ENCODE peak calls at places on chromosomes 6 and 20, in ten cellular contexts. N, E, B, A, G, D, Q, Y, I and Z are unnamed samples.

GRCh38 chr20:38129248-38129865 is 35.7 kb downstream of the TGM2 start:
- DNase-seq in N (no peak), E (no peak), B (no peak), A (no peak), G (no peak), D (no peak), Q (no peak), Y (no peak), I (no peak), Z (no peak)

GRCh38 chr20:4195499-4195898 is 180.1 kb upstream of the RNF24 start:
- DNase-seq in N (no peak), E (no peak), B (peak; percentile 20), A (peak; percentile 22), G (peak; percentile 20), D (peak; percentile 32), Q (no peak), Y (no peak), I (no peak), Z (no peak)

GRCh38 chr20:20085071-20085470 is 32.7 kb downstream of the CFAP61 start:
- DNase-seq in N (no peak), E (no peak), B (no peak), A (no peak), G (no peak), D (no peak), Q (peak; percentile 77), Y (no peak), I (no peak), Z (no peak)

GRCh38 chr20:62719250-62719945 is 10.8 kb downstream of the NTSR1 start:
- DNase-seq in N (no peak), E (no peak), B (no peak), A (no peak), G (no peak), D (no peak), Q (no peak), Y (no peak), I (no peak), Z (no peak)

GRCh38 chr20:33852971-33853813 is 42.0 kb downstream of the CHMP4B start:
- DNase-seq in N (no peak), E (no peak), B (no peak), A (no peak), G (no peak), D (no peak), Q (no peak), Y (no peak), I (no peak), Z (no peak)

GRCh38 chr6:104929348-104929747 is 27.6 kb upstream of the LIN28B start:
- DNase-seq in N (no peak), E (no peak), B (no peak), A (no peak), G (no peak), D (no peak), Q (no peak), Y (no peak), I (no peak), Z (no peak)

GRCh38 chr20:53984781-53985518 is 85.4 kb downstream of the BCAS1 start:
- DNase-seq in N (no peak), E (no peak), B (no peak), A (no peak), G (no peak), D (no peak), Q (no peak), Y (no peak), I (no peak), Z (no peak)

GRCh38 chr6:42165016-42165415 is 8.1 kb upstream of the GUCA1A start:
- DNase-seq in N (no peak), E (no peak), B (no peak), A (peak; percentile 32), G (no peak), D (no peak), Q (no peak), Y (no peak), I (no peak), Z (no peak)

GRCh38 chr20:48190757-48191156 is 405.5 kb upstream of the SULF2 start:
- DNase-seq in N (no peak), E (no peak), B (no peak), A (no peak), G (no peak), D (no peak), Q (no peak), Y (no peak), I (no peak), Z (no peak)

GRCh38 chr6:157635388-157636244 is 187.4 kb upstream of the SNX9 start:
- DNase-seq in N (no peak), E (no peak), B (no peak), A (no peak), G (no peak), D (no peak), Q (no peak), Y (no peak), I (no peak), Z (no peak)

GRCh38 chr6:5279891-5280338 is 18.6 kb downstream of the FARS2 start:
- DNase-seq in N (no peak), E (no peak), B (no peak), A (no peak), G (no peak), D (no peak), Q (no peak), Y (no peak), I (no peak), Z (no peak)

GRCh38 chr6:24284006-24284405 is 73.9 kb downstream of the DCDC2 start:
- DNase-seq in N (no peak), E (no peak), B (peak; percentile 58), A (no peak), G (no peak), D (no peak), Q (no peak), Y (no peak), I (no peak), Z (no peak)

GRCh38 chr20:11001767-11002540 is 328.2 kb upstream of the JAG1 start:
- DNase-seq in N (no peak), E (peak; percentile 85), B (no peak), A (peak; percentile 95), G (no peak), D (no peak), Q (no peak), Y (no peak), I (no peak), Z (no peak)

GRCh38 chr6:14865609-14866100 is 380.2 kb upstream of the JARID2 start:
- DNase-seq in N (no peak), E (no peak), B (no peak), A (peak; percentile 36), G (no peak), D (no peak), Q (no peak), Y (no peak), I (no peak), Z (no peak)

GRCh38 chr6:145372671-145373123 is 362.6 kb downstream of the EPM2A start:
- DNase-seq in N (no peak), E (peak; percentile 24), B (no peak), A (peak; percentile 68), G (no peak), D (no peak), Q (peak; percentile 27), Y (no peak), I (no peak), Z (no peak)

GRCh38 chr20:34654207-34654744 is 22.6 kb downstream of the PIGU start:
- DNase-seq in N (no peak), E (no peak), B (no peak), A (no peak), G (no peak), D (no peak), Q (no peak), Y (no peak), I (no peak), Z (no peak)

GRCh38 chr6:2891768-2892170 is 11.3 kb downstream of the SERPINB9 start:
- DNase-seq in N (peak; percentile 50), E (peak; percentile 53), B (no peak), A (no peak), G (no peak), D (no peak), Q (no peak), Y (no peak), I (no peak), Z (no peak)

GRCh38 chr20:63521602-63522001 is 1.0 kb downstream of the PPDPF start:
- DNase-seq in N (no peak), E (no peak), B (no peak), A (no peak), G (no peak), D (no peak), Q (no peak), Y (no peak), I (peak; percentile 26), Z (no peak)

GRCh38 chr20:38271609-38272120 is 11.1 kb upstream of the KIAA1755 start:
- DNase-seq in N (no peak), E (no peak), B (no peak), A (peak; percentile 75), G (no peak), D (no peak), Q (no peak), Y (no peak), I (no peak), Z (no peak)

GRCh38 chr6:83758533-83758932 is 49.6 kb upstream of the SNAP91 start:
- DNase-seq in N (no peak), E (no peak), B (no peak), A (no peak), G (no peak), D (no peak), Q (no peak), Y (no peak), I (no peak), Z (no peak)

GRCh38 chr6:5084192-5084786 is 852 bp upstream of the PPP1R3G start:
- DNase-seq in N (no peak), E (no peak), B (no peak), A (no peak), G (peak; percentile 21), D (peak; percentile 41), Q (peak; percentile 75), Y (no peak), I (no peak), Z (no peak)

GRCh38 chr6:107690864-107691661 is 133.1 kb downstream of the SCML4 start:
- DNase-seq in N (no peak), E (peak; percentile 100), B (no peak), A (peak; percentile 99), G (no peak), D (no peak), Q (no peak), Y (no peak), I (no peak), Z (no peak)

GRCh38 chr6:134282816-134283215 is 35.1 kb downstream of the SGK1 start:
- DNase-seq in N (no peak), E (no peak), B (no peak), A (peak; percentile 29), G (no peak), D (no peak), Q (no peak), Y (no peak), I (no peak), Z (no peak)